ENCODE peak calls at places on chromosomes 7 and 10, in four cellular contexts. One of them, this sample, is unnamed.

GRCh38 chr7:4794591-4795350 is 19.3 kb downstream of the AP5Z1 start:
- DNase-seq in pons: no peak
- DNase-seq in NCI-H1930: no peak
- DNase-seq in M059J: peak; percentile 79
- DNase-seq in this sample: no peak

GRCh38 chr10:29113251-29113945 is 175.5 kb upstream of the LYZL1 start:
- DNase-seq in pons: no peak
- DNase-seq in NCI-H1930: no peak
- DNase-seq in M059J: peak; percentile 26
- DNase-seq in this sample: no peak

GRCh38 chr7:76049295-76049694 is 1.4 kb downstream of the MDH2 start:
- DNase-seq in pons: no peak
- DNase-seq in NCI-H1930: no peak
- DNase-seq in M059J: no peak
- DNase-seq in this sample: no peak

GRCh38 chr10:107163904-107164861 is at the start of gene SORCS1:
- DNase-seq in pons: no peak
- DNase-seq in NCI-H1930: no peak
- DNase-seq in M059J: no peak
- DNase-seq in this sample: no peak

GRCh38 chr7:121960678-121961461 is 87.9 kb downstream of the PTPRZ1 start:
- DNase-seq in pons: peak; percentile 37
- DNase-seq in NCI-H1930: no peak
- DNase-seq in M059J: peak; percentile 55
- DNase-seq in this sample: peak; percentile 16

GRCh38 chr10:49174261-49174925 is 13.8 kb downstream of the TMEM273 start:
- DNase-seq in pons: no peak
- DNase-seq in NCI-H1930: no peak
- DNase-seq in M059J: no peak
- DNase-seq in this sample: no peak

GRCh38 chr7:2497500-2498336 is 21.5 kb upstream of the GRIFIN start:
- DNase-seq in pons: no peak
- DNase-seq in NCI-H1930: no peak
- DNase-seq in M059J: no peak
- DNase-seq in this sample: no peak

GRCh38 chr10:30987463-30987862 is 44.2 kb downstream of the ZNF438 start:
- DNase-seq in pons: no peak
- DNase-seq in NCI-H1930: no peak
- DNase-seq in M059J: no peak
- DNase-seq in this sample: no peak

GRCh38 chr10:101110856-101111523 is 20.1 kb upstream of the TLX1 start:
- DNase-seq in pons: no peak
- DNase-seq in NCI-H1930: no peak
- DNase-seq in M059J: no peak
- DNase-seq in this sample: no peak

GRCh38 chr10:32367793-32368453 is 21.0 kb upstream of the EPC1 start:
- DNase-seq in pons: peak; percentile 86
- DNase-seq in NCI-H1930: no peak
- DNase-seq in M059J: peak; percentile 47
- DNase-seq in this sample: peak; percentile 44

GRCh38 chr10:124259139-124259825 is 159.4 kb downstream of the OAT start:
- DNase-seq in pons: no peak
- DNase-seq in NCI-H1930: no peak
- DNase-seq in M059J: peak; percentile 15
- DNase-seq in this sample: peak; percentile 18

GRCh38 chr10:97185326-97186058 is at the start of gene SLIT1:
- DNase-seq in pons: no peak
- DNase-seq in NCI-H1930: peak; percentile 63
- DNase-seq in M059J: no peak
- DNase-seq in this sample: no peak

GRCh38 chr10:31147220-31147608 is 115.5 kb upstream of the ZNF438 start:
- DNase-seq in pons: no peak
- DNase-seq in NCI-H1930: no peak
- DNase-seq in M059J: peak; percentile 65
- DNase-seq in this sample: no peak

GRCh38 chr7:155731871-155732270 is 80.4 kb downstream of the SHH start:
- DNase-seq in pons: no peak
- DNase-seq in NCI-H1930: no peak
- DNase-seq in M059J: no peak
- DNase-seq in this sample: no peak

GRCh38 chr10:2791774-2792443 is 275.4 kb upstream of the PFKP start:
- DNase-seq in pons: no peak
- DNase-seq in NCI-H1930: no peak
- DNase-seq in M059J: no peak
- DNase-seq in this sample: no peak

GRCh38 chr7:151705744-151706567 is 171.0 kb downstream of the PRKAG2 start:
- DNase-seq in pons: peak; percentile 42
- DNase-seq in NCI-H1930: no peak
- DNase-seq in M059J: peak; percentile 55
- DNase-seq in this sample: no peak

GRCh38 chr7:139846297-139846696 is 17.2 kb downstream of the TBXAS1 start:
- DNase-seq in pons: no peak
- DNase-seq in NCI-H1930: no peak
- DNase-seq in M059J: no peak
- DNase-seq in this sample: no peak

GRCh38 chr7:51123322-51124021 is 193.1 kb downstream of the COBL start:
- DNase-seq in pons: peak; percentile 77
- DNase-seq in NCI-H1930: no peak
- DNase-seq in M059J: peak; percentile 98
- DNase-seq in this sample: peak; percentile 98

GRCh38 chr7:43781726-43782607 is 23.5 kb downstream of the BLVRA start:
- DNase-seq in pons: no peak
- DNase-seq in NCI-H1930: no peak
- DNase-seq in M059J: peak; percentile 40
- DNase-seq in this sample: no peak

GRCh38 chr10:133394801-133395221 is 854 bp downstream of the MTG1 start:
- DNase-seq in pons: no peak
- DNase-seq in NCI-H1930: no peak
- DNase-seq in M059J: no peak
- DNase-seq in this sample: no peak

This sample was measured in H4.